ENCODE peak calls at places on chromosomes 12 and 14, in nine cellular contexts. G is GM23248, X is prostate gland, Y is right atrium auricular region, L is OCI-LY7, I is fibroblast of lung, T is esophagus squamous epithelium, A is kidney, K is tibial nerve. C is an unnamed sample. For H3K4me1, the result is how much of the 10 kb centered on the place peaks cover.

GRCh38 chr14:51677276-51677675 is 25.6 kb downstream of the FRMD6 start:
- DNase-seq in G (peak), X (no peak), Y (no peak), L (no peak), I (peak), T (no peak), A (no peak), K (no peak), C (no peak)

GRCh38 chr12:69039881-69040280 is 106.9 kb upstream of the CPM start:
- DNase-seq in G (no peak), X (no peak), Y (no peak), L (no peak), I (peak), T (no peak), A (no peak), K (no peak), C (no peak)

GRCh38 chr12:101015021-101015420 is 195.0 kb downstream of the SLC5A8 start:
- DNase-seq in G (no peak), X (no peak), Y (no peak), L (no peak), I (no peak), T (no peak), A (no peak), K (no peak), C (no peak)

GRCh38 chr14:105878125-105878524 is 351.7 kb downstream of the TMEM121 start:
- DNase-seq in G (no peak), X (no peak), Y (no peak), L (no peak), I (no peak), T (no peak), A (peak), K (peak), C (no peak)

GRCh38 chr12:65825573-65826512 is 1.6 kb downstream of the HMGA2 start:
- DNase-seq in G (peak), X (no peak), Y (no peak), L (no peak), I (peak), T (no peak), A (peak), K (no peak), C (peak)

GRCh38 chr14:83294941-83295340 is 1761.3 kb upstream of the SEL1L start:
- DNase-seq in G (peak), X (no peak), Y (no peak), L (no peak), I (peak), T (no peak), A (no peak), K (no peak), C (no peak)

GRCh38 chr14:84237881-84238280 is 1292.1 kb upstream of the FLRT2 start:
- DNase-seq in G (no peak), X (no peak), Y (no peak), L (no peak), I (peak), T (no peak), A (no peak), K (no peak), C (peak)

GRCh38 chr12:2959194-2959507 is at the start of gene TEAD4:
- DNase-seq in G (peak), X (peak), Y (no peak), L (no peak), I (peak), T (no peak), A (peak), K (no peak), C (peak)

GRCh38 chr12:45050751-45051489 is at the start of gene DBX2:
- DNase-seq in G (peak), X (no peak), Y (no peak), L (no peak), I (peak), T (no peak), A (peak), K (no peak), C (peak)

GRCh38 chr14:40053396-40053795 is 621.2 kb upstream of the FBXO33 start:
- DNase-seq in G (no peak), X (no peak), Y (no peak), L (no peak), I (no peak), T (no peak), A (no peak), K (no peak), C (no peak)

GRCh38 chr14:41605550-41606248 is 977 bp upstream of the LRFN5 start:
- DNase-seq in G (peak), X (no peak), Y (no peak), L (no peak), I (peak), T (no peak), A (peak), K (no peak), C (peak)

GRCh38 chr12:26250801-26251200 is 55.4 kb downstream of the SSPN start:
- DNase-seq in G (peak), X (no peak), Y (no peak), L (no peak), I (no peak), T (no peak), A (no peak), K (no peak), C (no peak)

GRCh38 chr14:91897121-91897701 is 29.9 kb upstream of the TC2N start:
- DNase-seq in G (peak), X (peak), Y (no peak), L (no peak), I (peak), T (no peak), A (peak), K (peak), C (peak)

GRCh38 chr12:14999421-15000047 is 26.7 kb downstream of the PDE6H start:
- DNase-seq in G (peak), X (peak), Y (no peak), L (no peak), I (peak), T (no peak), A (no peak), K (no peak), C (no peak)

GRCh38 chr12:82635263-82635662 is 51.4 kb upstream of the TMTC2 start:
- DNase-seq in G (no peak), X (no peak), Y (no peak), L (no peak), I (no peak), T (no peak), A (no peak), K (no peak), C (no peak)

GRCh38 chr12:23729354-23729753 is 220.1 kb downstream of the SOX5 start:
- DNase-seq in G (no peak), X (no peak), Y (no peak), L (no peak), I (no peak), T (no peak), A (no peak), K (no peak), C (peak)

GRCh38 chr12:11846504-11846903 is 197.0 kb downstream of the ETV6 start:
- DNase-seq in G (no peak), X (no peak), Y (no peak), L (no peak), I (no peak), T (no peak), A (no peak), K (no peak), C (no peak)

GRCh38 chr14:63603749-63604277 is 37.9 kb downstream of the WDR89 start:
- DNase-seq in G (no peak), X (no peak), Y (no peak), L (peak), I (no peak), T (no peak), A (no peak), K (no peak), C (no peak)

GRCh38 chr14:85333313-85333712 is 196.6 kb upstream of the FLRT2 start:
- DNase-seq in G (peak), X (no peak), Y (no peak), L (no peak), I (peak), T (no peak), A (no peak), K (no peak), C (peak)

GRCh38 chr14:96762650-96763049 is 34.5 kb upstream of the VRK1 start:
- DNase-seq in G (peak), X (no peak), Y (no peak), L (peak), I (peak), T (no peak), A (no peak), K (no peak), C (peak)

GRCh38 chr12:114671321-114671663 is 12.7 kb downstream of the TBX3 start:
- DNase-seq in G (peak), X (no peak), Y (no peak), L (no peak), I (peak), T (no peak), A (no peak), K (no peak), C (no peak)

GRCh38 chr12:9951026-9951652 is 19.0 kb upstream of the CLEC2A start:
- DNase-seq in G (peak), X (no peak), Y (no peak), L (no peak), I (no peak), T (no peak), A (no peak), K (no peak), C (no peak)

GRCh38 chr12:29783773-29784666 is at the start of gene TMTC1:
- DNase-seq in G (peak), X (peak), Y (peak), L (no peak), I (peak), T (no peak), A (peak), K (peak), C (peak)

GRCh38 chr12:104670439-104671406 is 214.0 kb downstream of the CHST11 start:
- DNase-seq in G (peak), X (no peak), Y (no peak), L (no peak), I (no peak), T (no peak), A (no peak), K (no peak), C (no peak)

GRCh38 chr12:116508145-116509121 is 50.7 kb upstream of the MAP1LC3B2 start:
- DNase-seq in G (peak), X (no peak), Y (no peak), L (no peak), I (peak), T (no peak), A (peak), K (no peak), C (peak)

GRCh38 chr12:73612571-73612970 is 925.1 kb upstream of the ATXN7L3B start:
- DNase-seq in G (no peak), X (no peak), Y (no peak), L (no peak), I (no peak), T (no peak), A (no peak), K (no peak), C (no peak)

GRCh38 chr12:108784270-108784669 is 53.0 kb upstream of the CORO1C start:
- DNase-seq in G (no peak), X (no peak), Y (no peak), L (no peak), I (no peak), T (no peak), A (no peak), K (no peak), C (no peak)

GRCh38 chr12:91567100-91567485 is 384.5 kb upstream of the DCN start:
- DNase-seq in G (no peak), X (no peak), Y (no peak), L (no peak), I (no peak), T (no peak), A (no peak), K (no peak), C (no peak)

GRCh38 chr14:64707661-64708060 is 3.4 kb downstream of the PLEKHG3 start:
- DNase-seq in G (peak), X (no peak), Y (no peak), L (no peak), I (peak), T (no peak), A (no peak), K (no peak), C (peak)

GRCh38 chr12:27987311-27987710 is 14.8 kb upstream of the PTHLH start:
- DNase-seq in G (no peak), X (no peak), Y (no peak), L (no peak), I (no peak), T (no peak), A (no peak), K (no peak), C (no peak)

DNA sequence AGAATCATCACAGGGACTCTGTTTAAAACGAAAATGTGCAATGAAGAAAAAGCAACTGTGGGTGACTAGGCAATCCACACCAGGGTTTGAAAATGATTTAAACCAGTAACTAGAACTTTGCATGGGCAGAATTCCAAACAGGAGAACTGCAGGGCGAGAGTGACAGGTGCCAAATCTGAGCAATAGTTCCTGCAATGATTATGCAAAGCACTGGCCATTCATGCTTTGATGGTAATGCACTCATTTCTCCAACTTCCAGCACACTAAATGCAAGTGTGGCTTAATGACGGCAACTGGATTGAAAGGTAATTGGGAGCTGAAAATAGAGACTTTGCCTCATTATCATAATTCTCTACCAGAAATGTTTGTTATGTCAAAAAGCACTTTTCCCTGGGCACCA is 140.5 kb upstream of the TMCC3 start:
- DNase-seq in G (no peak), X (no peak), Y (no peak), L (no peak), I (no peak), T (no peak), A (no peak), K (no peak), C (no peak)
- H3K4me1 ChIP-seq in G (under half), X (under half), Y (under half), L (half or more), I (under half), T (under half), A (under half), K (under half), C (under half)

GRCh38 chr14:68576031-68576430 is 216.8 kb downstream of the ZFP36L1 start:
- DNase-seq in G (peak), X (no peak), Y (no peak), L (no peak), I (no peak), T (no peak), A (no peak), K (no peak), C (no peak)
- H3K27ac ChIP-seq in G (peak), X (no peak), Y (no peak), L (no peak), I (peak), T (peak), A (no peak), K (no peak), C (no peak)

DNA sequence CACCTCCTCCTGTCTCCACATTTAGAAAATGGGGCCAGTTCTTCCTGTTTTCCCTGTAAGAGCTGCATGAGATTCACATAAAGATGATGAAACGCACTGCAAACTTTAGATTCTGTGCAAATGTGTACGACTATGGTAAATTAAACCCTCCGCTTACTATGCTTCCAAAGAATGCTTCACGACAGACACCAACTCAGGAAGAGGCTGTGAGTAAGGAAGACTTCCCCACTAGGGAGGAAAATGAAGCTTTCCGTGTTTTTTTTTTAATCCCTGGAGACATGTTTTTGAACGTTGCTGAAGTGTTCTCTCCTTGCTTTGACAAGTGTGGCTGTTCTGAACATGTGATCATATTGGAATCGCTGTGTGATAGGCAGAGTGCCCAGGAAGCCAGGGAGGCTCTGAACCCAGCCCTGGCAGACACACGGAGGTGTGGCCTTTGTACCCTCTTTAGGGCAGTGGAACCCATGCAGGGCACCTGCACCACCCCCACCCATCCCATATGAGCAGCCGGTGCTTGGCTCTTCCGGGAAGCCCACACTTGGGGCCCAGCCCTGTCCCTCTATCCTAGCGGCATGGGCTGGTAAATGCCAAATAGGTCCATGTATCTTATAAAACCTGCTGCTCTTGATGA is 7.5 kb upstream of the SYNE3 start:
- DNase-seq in G (peak), X (no peak), Y (peak), L (peak), I (peak), T (no peak), A (no peak), K (no peak), C (no peak)
- H3K4me1 ChIP-seq in G (half or more), X (under half), Y (half or more), L (under half), I (under half), T (under half), A (under half), K (under half), C (under half)

GRCh38 chr14:101975231-101975630 is 10.9 kb downstream of the DYNC1H1 start:
- DNase-seq in G (no peak), X (no peak), Y (no peak), L (no peak), I (no peak), T (no peak), A (no peak), K (no peak), C (no peak)
- H3K27ac ChIP-seq in G (peak), X (no peak), Y (no peak), L (no peak), I (no peak), T (no peak), A (no peak), K (no peak), C (peak)

DNA sequence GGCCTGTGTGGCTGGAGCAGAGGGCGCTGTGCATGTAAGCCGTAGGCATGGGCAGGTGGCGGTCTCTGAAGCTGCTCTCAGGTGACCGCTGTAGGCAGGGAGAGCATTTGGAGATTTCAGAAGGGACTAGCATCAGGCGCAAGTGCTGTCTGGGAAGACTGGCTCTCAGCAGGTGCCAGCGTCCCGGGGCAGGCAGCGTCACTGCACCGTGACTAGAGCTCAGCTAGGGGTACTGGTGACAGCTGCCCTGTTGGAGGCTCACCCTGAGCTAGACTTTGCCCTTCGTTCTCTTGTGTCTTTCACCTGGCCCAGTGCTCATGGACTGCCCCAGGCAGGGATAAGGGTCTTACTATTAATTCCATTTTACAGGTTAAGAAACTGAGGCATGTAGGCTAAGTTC is 78.9 kb downstream of the DDX51 start:
- DNase-seq in G (no peak), X (no peak), Y (no peak), L (peak), I (no peak), T (no peak), A (no peak), K (no peak), C (no peak)
- H3K4me1 ChIP-seq in G (under half), X (under half), Y (under half), L (half or more), I (under half), T (under half), A (under half), K (under half), C (under half)

GRCh38 chr12:113181975-113182374 is 3.3 kb downstream of the DDX54 start:
- DNase-seq in G (no peak), X (no peak), Y (no peak), L (no peak), I (no peak), T (no peak), A (no peak), K (no peak), C (no peak)
- H3K27ac ChIP-seq in G (no peak), X (no peak), Y (no peak), L (peak), I (no peak), T (no peak), A (no peak), K (no peak), C (no peak)

GRCh38 chr14:68682166-68683103 is 110.4 kb downstream of the ZFP36L1 start:
- DNase-seq in G (peak), X (peak), Y (peak), L (peak), I (peak), T (no peak), A (no peak), K (no peak), C (peak)
- H3K4me1 ChIP-seq in G (half or more), X (under half), Y (under half), L (half or more), I (under half), T (half or more), A (under half), K (under half), C (under half)

C was measured in cardiac muscle cell.